ENCODE peak calls at places on chromosomes 7 and 10, in seven cellular contexts. J is gastrocnemius medialis; U is heart right ventricle; G is LHCN-M2; I is NCI-H1105; V is stimulated activated CD4-positive, alpha-beta T cell treated with anti-CD3 and anti-CD28 coated beads, Interleukin-4, amount 100 ng/mL, for 48 hours; H is WTC11. R is an unnamed sample.

GRCh38 chr7:497946-498655 is 21.5 kb downstream of the PDGFA start:
- DNase-seq in G (no peak), J (no peak), V (no peak), I (no peak), U (peak), H (no peak), R (no peak)

GRCh38 chr10:13698217-13698616 is 111.5 kb downstream of the PRPF18 start:
- DNase-seq in I (no peak), H (no peak), V (no peak), U (no peak), G (peak), J (no peak), R (no peak)

GRCh38 chr7:111012799-111013675 is 77.9 kb upstream of the LRRN3 start:
- DNase-seq in H (no peak), V (no peak), I (no peak), G (no peak), J (no peak), U (no peak), R (no peak)

GRCh38 chr10:72637398-72637857 is 11.5 kb upstream of the MICU1 start:
- DNase-seq in H (no peak), U (peak), V (no peak), J (peak), I (no peak), G (peak), R (peak)

GRCh38 chr10:339038-339391 is 203.8 kb downstream of the ZMYND11 start:
- DNase-seq in G (no peak), H (no peak), U (no peak), V (no peak), I (no peak), J (no peak), R (no peak)

GRCh38 chr10:50851884-50852671 is 33.3 kb downstream of the A1CF start:
- DNase-seq in J (no peak), H (no peak), G (no peak), I (no peak), V (no peak), U (no peak), R (no peak)

GRCh38 chr7:117133125-117133524 is 179.8 kb downstream of the ST7 start:
- DNase-seq in V (no peak), I (no peak), J (no peak), U (no peak), G (no peak), H (no peak), R (no peak)

GRCh38 chr10:92544296-92544695 is 29.6 kb downstream of the IDE start:
- DNase-seq in H (no peak), G (peak), I (no peak), J (no peak), U (no peak), V (no peak), R (no peak)

GRCh38 chr7:27487509-27487908 is 175.2 kb downstream of the HIBADH start:
- DNase-seq in J (no peak), H (no peak), G (no peak), U (no peak), I (no peak), V (no peak), R (no peak)

GRCh38 chr10:126691456-126691855 is 21.0 kb upstream of the C10orf90 start:
- DNase-seq in V (no peak), H (no peak), I (no peak), J (no peak), G (no peak), U (no peak), R (no peak)

GRCh38 chr7:29588900-29589696 is 25.5 kb downstream of the PRR15 start:
- DNase-seq in H (peak), I (peak), G (peak), J (no peak), U (no peak), V (no peak), R (peak)

GRCh38 chr10:131924982-131925649 is 24.3 kb downstream of the PPP2R2D start:
- DNase-seq in U (no peak), J (no peak), H (no peak), V (no peak), I (no peak), G (no peak), R (no peak)

GRCh38 chr7:80288175-80289122 is 153.8 kb downstream of the GNAI1 start:
- DNase-seq in J (no peak), G (peak), V (no peak), U (no peak), H (peak), I (no peak), R (no peak)

R was measured in mucosa of gallbladder.